ENCODE peak calls at places on chromosome 16, in five cellular contexts. Z is PC-9, G is iPS DF 6.9, A is left ventricle myocardium inferior, B is neuronal stem cell. R is an unnamed sample.

GRCh38 chr16:28193530-28194423 is 18.0 kb downstream of the XPO6 start:
- DNase-seq in A (no peak), G (no peak), Z (peak; percentile 84), B (no peak), R (no peak)

GRCh38 chr16:49928176-49928892 is 72.4 kb upstream of the ZNF423 start:
- DNase-seq in Z (no peak), B (no peak), G (no peak), A (no peak), R (no peak)

GRCh38 chr16:72434159-72434558 is 262.2 kb upstream of the PMFBP1 start:
- DNase-seq in B (peak; percentile 17), A (no peak), G (peak; percentile 27), Z (no peak), R (no peak)

GRCh38 chr16:74455619-74456289 is 34.5 kb upstream of the CLEC18B start:
- DNase-seq in G (no peak), A (no peak), B (no peak), Z (peak; percentile 45), R (no peak)

GRCh38 chr16:56780646-56781045 is 50.7 kb downstream of the NUP93 start:
- DNase-seq in Z (no peak), B (no peak), A (no peak), G (no peak), R (no peak)

GRCh38 chr16:14576532-14576931 is 53.5 kb downstream of the PARN start:
- DNase-seq in Z (no peak), A (no peak), B (no peak), G (no peak), R (no peak)

GRCh38 chr16:22787456-22788189 is 26.3 kb upstream of the HS3ST2 start:
- DNase-seq in A (no peak), Z (peak; percentile 21), G (no peak), B (no peak), R (no peak)

GRCh38 chr16:193441-193840 is 13.2 kb downstream of the HBQ1 start:
- DNase-seq in G (no peak), Z (no peak), A (no peak), B (no peak), R (no peak)

GRCh38 chr16:50479771-50480170 is 68.4 kb upstream of the NKD1 start:
- DNase-seq in A (no peak), B (no peak), Z (no peak), G (no peak), R (no peak)

GRCh38 chr16:68781784-68782183 is 44.7 kb downstream of the CDH1 start:
- DNase-seq in A (no peak), G (no peak), Z (no peak), B (no peak), R (no peak)

GRCh38 chr16:58652741-58653140 is 23.1 kb upstream of the CNOT1 start:
- DNase-seq in Z (no peak), B (peak; percentile 12), A (no peak), G (peak; percentile 87), R (peak; percentile 63)

GRCh38 chr16:4450921-4451619 is 23.4 kb downstream of the NMRAL1 start:
- DNase-seq in Z (no peak), B (no peak), G (no peak), A (no peak), R (no peak)

GRCh38 chr16:78022347-78022746 is at the start of gene CLEC3A:
- DNase-seq in A (no peak), G (no peak), Z (no peak), B (no peak), R (no peak)

GRCh38 chr16:7405166-7405565 is 72.5 kb downstream of the RBFOX1 start:
- DNase-seq in Z (peak; percentile 6), B (peak; percentile 11), G (peak; percentile 4), A (peak; percentile 64), R (peak; percentile 43)

GRCh38 chr16:58022601-58023371 is 2.8 kb upstream of the MMP15 start:
- DNase-seq in G (no peak), Z (no peak), B (no peak), A (peak; percentile 81), R (peak; percentile 87)

GRCh38 chr16:50244504-50245416 is 21.6 kb upstream of the ADCY7 start:
- DNase-seq in G (no peak), Z (no peak), B (no peak), A (no peak), R (no peak)

GRCh38 chr16:68800257-68800875 is 43.0 kb upstream of the TANGO6 start:
- DNase-seq in Z (peak; percentile 83), B (peak; percentile 68), G (peak; percentile 64), A (no peak), R (peak; percentile 60)

GRCh38 chr16:46887524-46887854 is 3.3 kb downstream of the GPT2 start:
- DNase-seq in B (no peak), Z (no peak), A (no peak), G (no peak), R (no peak)

GRCh38 chr16:85399583-85400284 is 213.4 kb upstream of the GSE1 start:
- DNase-seq in A (peak; percentile 7), Z (no peak), B (no peak), G (no peak), R (peak; percentile 12)

GRCh38 chr16:30148101-30148500 is 25.1 kb upstream of the MAPK3 start:
- DNase-seq in G (no peak), B (no peak), Z (no peak), A (no peak), R (no peak)

GRCh38 chr16:49492896-49493620 is 119.5 kb downstream of the C16orf78 start:
- DNase-seq in Z (no peak), B (no peak), A (no peak), G (no peak), R (no peak)

GRCh38 chr16:68331879-68332410 is 21.1 kb downstream of the PRMT7 start:
- DNase-seq in Z (no peak), A (no peak), B (no peak), G (no peak), R (no peak)

GRCh38 chr16:75620326-75621169 is 2.5 kb downstream of the ADAT1 start:
- DNase-seq in A (no peak), B (no peak), G (no peak), Z (no peak), R (no peak)

GRCh38 chr16:6019490-6019991 is 921.9 kb upstream of the EEF2KMT start:
- DNase-seq in Z (no peak), A (no peak), G (no peak), B (peak; percentile 33), R (no peak)

GRCh38 chr16:6018848-6019489 is 921.4 kb upstream of the EEF2KMT start:
- DNase-seq in Z (no peak), B (peak; percentile 38), G (no peak), A (no peak), R (no peak)

GRCh38 chr16:6021544-6021943 is 923.9 kb upstream of the EEF2KMT start:
- DNase-seq in Z (no peak), G (no peak), B (no peak), A (no peak), R (no peak)

GRCh38 chr16:6023449-6023848 is 925.9 kb upstream of the EEF2KMT start:
- DNase-seq in A (no peak), B (no peak), Z (no peak), G (no peak), R (no peak)

GRCh38 chr16:6020162-6020980 is 922.8 kb upstream of the EEF2KMT start:
- DNase-seq in Z (no peak), A (no peak), G (no peak), B (no peak), R (no peak)
- H3K4me3 ChIP-seq in Z (no peak overlapping the region), A (no peak overlapping the region), G (peak overlapping the region; percentile 37), B (peak overlapping the region; percentile 70), R (no peak overlapping the region)

GRCh38 chr16:80899804-80900592 is 95.6 kb upstream of the CDYL2 start:
- DNase-seq in B (no peak), G (no peak), Z (no peak), A (peak; percentile 86), R (peak; percentile 86)
- H3K4me3 ChIP-seq in B (no peak overlapping the region), G (no peak overlapping the region), Z (no peak overlapping the region), A (peak overlapping the region; percentile 36), R (no peak overlapping the region)

DNA sequence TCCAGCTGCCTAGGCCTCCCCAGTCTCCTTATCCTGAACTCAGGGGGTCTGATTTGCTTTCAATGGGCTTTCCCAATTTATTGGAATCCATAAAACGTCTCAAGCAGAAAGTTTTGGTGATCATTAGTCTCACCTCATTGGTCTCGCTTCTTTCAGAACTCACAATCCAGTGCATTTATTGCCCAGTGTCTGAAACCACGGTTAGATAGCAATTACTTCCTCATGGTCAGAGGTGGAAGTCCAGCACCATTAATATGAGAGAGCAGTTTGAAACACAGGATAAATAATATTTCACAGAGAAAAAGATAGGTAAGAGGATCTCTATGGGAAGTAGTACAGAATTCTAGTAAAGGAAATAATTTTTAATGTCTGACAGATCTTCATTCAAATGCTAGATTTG is 128.7 kb downstream of the TOX3 start:
- DNase-seq in Z (no peak), G (no peak), B (no peak), A (no peak), R (no peak)
- H3K4me3 ChIP-seq in Z (no peak overlapping the region), G (no peak overlapping the region), B (no peak overlapping the region), A (no peak overlapping the region), R (no peak overlapping the region)

GRCh38 chr16:87806608-87807546 is 41.1 kb upstream of the KLHDC4 start:
- DNase-seq in B (no peak), Z (peak; percentile 85), G (no peak), A (peak; percentile 58), R (peak; percentile 64)
- H3K4me3 ChIP-seq in B (no peak overlapping the region), Z (peak overlapping the region; percentile 71), G (no peak overlapping the region), A (peak overlapping the region; percentile 66), R (no peak overlapping the region)

GRCh38 chr16:89095401-89095974 is 1.8 kb downstream of the ACSF3 start:
- DNase-seq in G (no peak), A (no peak), Z (no peak), B (no peak), R (no peak)
- H3K4me3 ChIP-seq in G (no peak overlapping the region), A (no peak overlapping the region), Z (peak overlapping the region; percentile 100), B (no peak overlapping the region), R (no peak overlapping the region)

GRCh38 chr16:11298143-11298900 is 17.2 kb upstream of the PRM1 start:
- DNase-seq in B (no peak), Z (no peak), A (no peak), G (no peak), R (no peak)
- H3K4me3 ChIP-seq in B (no peak overlapping the region), Z (no peak overlapping the region), A (no peak overlapping the region), G (no peak overlapping the region), R (no peak overlapping the region)

GRCh38 chr16:66406534-66407368 is 20.3 kb upstream of the BEAN1 start:
- DNase-seq in G (no peak), A (peak; percentile 89), Z (peak; percentile 79), B (peak; percentile 78), R (peak; percentile 95)
- H3K4me3 ChIP-seq in G (peak overlapping the region; percentile 24), A (peak overlapping the region; percentile 74), Z (peak overlapping the region; percentile 63), B (peak overlapping the region; percentile 76), R (peak overlapping the region; percentile 56)

R was measured in testis.